ENCODE peak calls at places on chromosomes 11 and 22, in nine cellular contexts. C, J, E, M, Y, F, T, U and Q are unnamed samples.

GRCh38 chr11:13313005-13313819 is 35.6 kb downstream of the BMAL1 start:
- DNase-seq in U (no peak), F (no peak), C (no peak), Y (no peak), T (no peak), M (no peak), J (no peak), E (no peak), Q (no peak)

GRCh38 chr22:44795701-44796630 is 43.6 kb downstream of the ARHGAP8 start:
- DNase-seq in T (no peak), F (no peak), M (no peak), Y (no peak), E (no peak), U (no peak), C (no peak), J (peak), Q (no peak)

GRCh38 chr11:8564526-8564925 is 29.5 kb downstream of the STK33 start:
- DNase-seq in Y (no peak), M (no peak), T (no peak), J (no peak), F (no peak), U (no peak), C (no peak), E (no peak), Q (no peak)

GRCh38 chr22:50219800-50220602 is 19.2 kb downstream of the SELENOO start:
- DNase-seq in J (no peak), M (no peak), F (no peak), U (peak), Y (no peak), E (no peak), T (peak), C (no peak), Q (no peak)

GRCh38 chr11:75814686-75815344 is at the start of gene UVRAG:
- DNase-seq in Y (peak), M (peak), C (peak), J (peak), U (peak), E (peak), T (peak), F (peak), Q (peak)

GRCh38 chr11:13644997-13645667 is 23.3 kb upstream of the FAR1 start:
- DNase-seq in F (no peak), Y (no peak), C (no peak), E (no peak), M (no peak), U (no peak), T (no peak), J (no peak), Q (no peak)

GRCh38 chr11:123429851-123430735 is at the start of gene GRAMD1B:
- DNase-seq in J (peak), Y (peak), E (peak), C (no peak), M (peak), F (no peak), T (peak), U (peak), Q (peak)

GRCh38 chr11:46671958-46672315 is 28.5 kb downstream of the ARHGAP1 start:
- DNase-seq in U (no peak), J (no peak), C (no peak), F (no peak), T (no peak), E (no peak), M (no peak), Y (no peak), Q (no peak)